ENCODE peak calls at places on chromosomes 13 and 19, in eight cellular contexts. C, I, E, G, K, Q, T and Y are unnamed samples.

GRCh38 chr13:40164137-40164536 is 502.3 kb downstream of the FOXO1 start:
- DNase-seq in C (no peak), I (no peak), E (peak), G (no peak), K (no peak), Q (no peak), T (no peak), Y (no peak)

GRCh38 chr13:49287995-49288394 is 40.3 kb downstream of the CDADC1 start:
- DNase-seq in C (no peak), I (no peak), E (no peak), G (no peak), K (no peak), Q (no peak), T (no peak), Y (no peak)

GRCh38 chr13:113801289-113801961 is 42.4 kb downstream of the TMEM255B start:
- DNase-seq in C (no peak), I (no peak), E (no peak), G (no peak), K (no peak), Q (no peak), T (peak), Y (no peak)

GRCh38 chr13:90281709-90282108 is 1065.8 kb upstream of the MIR17HG start:
- DNase-seq in C (no peak), I (no peak), E (no peak), G (no peak), K (no peak), Q (no peak), T (no peak), Y (no peak)

GRCh38 chr13:41670873-41671443 is 213.6 kb downstream of the RGCC start:
- DNase-seq in C (peak), I (no peak), E (no peak), G (no peak), K (no peak), Q (no peak), T (no peak), Y (no peak)

GRCh38 chr13:51235186-51235585 is 13.0 kb downstream of the FAM124A start:
- DNase-seq in C (no peak), I (no peak), E (no peak), G (no peak), K (no peak), Q (no peak), T (no peak), Y (no peak)

GRCh38 chr19:35212241-35212640 is 16.3 kb downstream of the FAM187B start:
- DNase-seq in C (no peak), I (no peak), E (no peak), G (no peak), K (no peak), Q (no peak), T (no peak), Y (no peak)

GRCh38 chr13:50909605-50910482 is at the start of gene RNASEH2B:
- DNase-seq in C (peak), I (peak), E (peak), G (peak), K (peak), Q (peak), T (peak), Y (peak)

GRCh38 chr19:33998739-33999345 is 173.5 kb upstream of the LSM14A start:
- DNase-seq in C (no peak), I (no peak), E (peak), G (no peak), K (no peak), Q (no peak), T (no peak), Y (no peak)

GRCh38 chr13:111965466-111966214 is 101.3 kb upstream of the SOX1 start:
- DNase-seq in C (no peak), I (no peak), E (no peak), G (no peak), K (no peak), Q (no peak), T (no peak), Y (no peak)

GRCh38 chr19:11041966-11042627 is 47.2 kb upstream of the LDLR start:
- DNase-seq in C (no peak), I (no peak), E (no peak), G (no peak), K (no peak), Q (no peak), T (no peak), Y (no peak)

GRCh38 chr19:58181902-58182576 is 822 bp upstream of the ZNF274 start:
- DNase-seq in C (peak), I (no peak), E (peak), G (peak), K (peak), Q (peak), T (no peak), Y (peak)

GRCh38 chr19:1130801-1131717 is 27.3 kb downstream of the GPX4 start:
- DNase-seq in C (no peak), I (no peak), E (no peak), G (peak), K (no peak), Q (no peak), T (no peak), Y (peak)

GRCh38 chr13:38045278-38046048 is 175.9 kb upstream of the TRPC4 start:
- DNase-seq in C (peak), I (no peak), E (peak), G (no peak), K (no peak), Q (peak), T (no peak), Y (peak)

GRCh38 chr19:45424191-45425058 is 708 bp upstream of the ERCC1 start:
- DNase-seq in C (peak), I (peak), E (peak), G (peak), K (peak), Q (peak), T (peak), Y (peak)

GRCh38 chr19:45340232-45340898 is at the start of gene KLC3:
- DNase-seq in C (peak), I (no peak), E (no peak), G (peak), K (no peak), Q (no peak), T (peak), Y (no peak)

GRCh38 chr19:2429917-2430570 is 2.7 kb upstream of the TIMM13 start:
- DNase-seq in C (no peak), I (no peak), E (no peak), G (no peak), K (no peak), Q (no peak), T (no peak), Y (no peak)

GRCh38 chr19:3671680-3672574 is 28.3 kb downstream of the PIP5K1C start:
- DNase-seq in C (peak), I (no peak), E (peak), G (no peak), K (no peak), Q (no peak), T (no peak), Y (no peak)

GRCh38 chr19:30073152-30074000 is 131.3 kb downstream of the URI1 start:
- DNase-seq in C (no peak), I (no peak), E (no peak), G (peak), K (no peak), Q (no peak), T (peak), Y (no peak)

GRCh38 chr13:114288157-114288591 is 6.8 kb downstream of the UPF3A start:
- DNase-seq in C (no peak), I (no peak), E (no peak), G (no peak), K (no peak), Q (no peak), T (no peak), Y (no peak)

GRCh38 chr13:70894258-70894657 is 786.0 kb upstream of the KLHL1 start:
- DNase-seq in C (no peak), I (no peak), E (peak), G (no peak), K (no peak), Q (no peak), T (no peak), Y (no peak)

GRCh38 chr13:62629618-62630017 is 1214.0 kb upstream of the PCDH20 start:
- DNase-seq in C (no peak), I (no peak), E (no peak), G (no peak), K (no peak), Q (no peak), T (no peak), Y (no peak)

GRCh38 chr13:62627226-62627625 is 1211.6 kb upstream of the PCDH20 start:
- DNase-seq in C (no peak), I (no peak), E (no peak), G (no peak), K (no peak), Q (no peak), T (no peak), Y (no peak)

GRCh38 chr13:62631124-62631523 is 1215.5 kb upstream of the PCDH20 start:
- DNase-seq in C (no peak), I (no peak), E (no peak), G (no peak), K (no peak), Q (no peak), T (no peak), Y (no peak)

GRCh38 chr13:62625214-62625613 is 1209.6 kb upstream of the PCDH20 start:
- DNase-seq in C (no peak), I (no peak), E (no peak), G (no peak), K (no peak), Q (no peak), T (no peak), Y (no peak)

DNA sequence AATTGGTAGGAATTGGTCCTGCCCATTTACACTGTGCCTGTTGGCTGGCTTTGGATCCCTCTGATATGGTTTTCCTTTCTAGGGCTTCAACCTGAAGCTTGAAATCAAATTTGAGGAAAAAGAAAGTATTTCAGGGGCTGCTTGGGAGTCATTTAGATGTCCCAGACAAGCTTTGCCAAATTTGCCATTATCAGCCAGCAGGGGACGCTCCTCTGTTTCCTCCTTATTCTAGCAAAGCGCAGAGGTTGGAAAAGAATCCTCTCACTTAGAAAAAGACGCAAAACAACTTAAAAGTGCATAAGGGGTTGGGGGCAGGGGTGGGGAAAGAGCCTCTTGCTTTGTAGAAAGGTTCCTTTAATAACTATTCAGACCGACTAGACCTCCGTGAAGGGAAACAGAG is 1211.1 kb upstream of the PCDH20 start:
- DNase-seq in C (no peak), I (no peak), E (peak), G (no peak), K (no peak), Q (no peak), T (no peak), Y (peak)
- TF ChIP-seq CTCF in C (no peak), I (no peak), E (peak), G (no peak), K (no peak), Q (peak), T (no peak), Y (peak)

DNA sequence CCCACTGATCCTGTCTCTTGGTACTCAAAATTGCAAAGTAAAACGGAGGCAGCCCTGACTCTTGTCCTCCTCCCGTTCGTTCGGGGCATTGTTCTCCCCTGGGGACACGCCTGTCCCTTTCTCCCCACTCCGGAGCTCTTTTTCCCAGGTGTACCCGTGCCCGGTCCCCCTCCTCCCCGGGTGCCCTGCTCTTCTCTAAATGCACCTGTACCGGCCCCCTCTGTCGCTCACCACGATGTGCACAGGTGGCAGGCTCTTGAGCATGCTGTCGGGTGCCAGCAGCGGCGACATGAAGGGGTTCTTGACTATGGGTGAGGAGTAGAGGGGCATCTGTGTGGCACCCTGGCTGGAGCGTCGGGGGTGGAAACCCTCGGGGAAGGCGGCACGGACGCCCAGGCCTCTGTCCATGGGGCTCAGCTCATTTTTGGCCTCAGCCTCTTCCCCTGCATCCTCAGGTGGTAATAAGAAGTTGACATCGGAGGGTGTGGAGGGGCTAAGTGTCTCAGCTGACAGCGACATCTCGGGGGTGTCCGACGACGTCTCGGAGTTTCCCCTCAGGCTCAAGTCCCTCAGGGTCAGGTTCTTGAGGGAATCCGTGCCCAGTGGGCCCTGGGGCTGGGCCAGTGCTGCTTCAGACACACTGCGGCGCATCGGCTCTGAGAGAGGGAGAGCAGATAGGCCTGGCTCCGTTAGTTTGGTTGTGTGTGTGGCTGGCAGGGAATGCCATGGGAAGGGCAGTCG is 12.4 kb upstream of the CNFN start:
- DNase-seq in C (no peak), I (no peak), E (no peak), G (no peak), K (no peak), Q (no peak), T (no peak), Y (no peak)
- H3K4me3 ChIP-seq in C (no peak), I (peak), E (no peak), G (no peak), K (peak), Q (no peak), T (no peak), Y (no peak)

GRCh38 chr13:110372676-110373075 is 65.6 kb downstream of the COL4A2 start:
- DNase-seq in C (no peak), I (no peak), E (no peak), G (no peak), K (no peak), Q (no peak), T (no peak), Y (no peak)
- TF ChIP-seq CTCF in C (no peak), I (no peak), E (no peak), G (no peak), K (no peak), Q (no peak), T (no peak), Y (no peak)

GRCh38 chr19:39157275-39157996 is 31.9 kb downstream of the PAK4 start:
- DNase-seq in C (no peak), I (no peak), E (peak), G (no peak), K (no peak), Q (peak), T (no peak), Y (no peak)
- H3K4me3 ChIP-seq in C (no peak), I (peak), E (no peak), G (no peak), K (no peak), Q (peak), T (no peak), Y (no peak)

DNA sequence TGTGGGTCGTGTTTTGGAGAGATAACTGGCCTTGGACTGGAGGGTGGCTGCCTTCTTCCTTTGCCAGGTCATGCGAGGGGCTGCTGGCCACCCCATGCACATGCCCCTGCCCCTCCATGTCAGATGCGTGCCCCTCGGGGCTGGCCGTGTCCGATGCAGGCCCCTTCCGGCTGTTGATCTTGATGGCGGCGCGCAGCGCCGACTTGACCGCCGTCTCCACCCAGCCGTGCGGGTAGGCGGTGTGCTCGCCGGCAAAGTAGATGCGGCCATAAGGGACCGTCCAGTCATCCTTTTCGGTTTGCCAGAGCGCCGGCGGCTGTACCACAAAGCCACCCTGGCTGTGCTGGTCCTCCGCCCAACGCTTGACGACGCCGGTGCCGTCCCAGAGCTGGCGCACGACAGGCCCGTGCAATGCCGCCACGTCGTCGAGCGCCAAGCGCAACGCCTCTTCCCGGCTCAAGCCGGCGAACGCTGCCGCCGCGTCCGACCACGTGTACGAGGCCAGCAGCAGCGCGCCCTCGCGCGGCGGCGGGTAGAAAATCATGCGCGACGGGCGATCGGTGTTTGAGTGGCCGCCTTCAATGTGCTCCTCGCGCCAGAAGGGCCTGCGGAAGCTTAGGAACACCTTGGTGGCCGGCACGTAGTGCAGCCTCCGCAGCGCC is 6.9 kb downstream of the IL4I1 start:
- DNase-seq in C (peak), I (no peak), E (peak), G (peak), K (peak), Q (peak), T (peak), Y (peak)
- TF ChIP-seq CTCF in C (peak), I (peak), E (peak), G (peak), K (peak), Q (peak), T (peak), Y (peak)

DNA sequence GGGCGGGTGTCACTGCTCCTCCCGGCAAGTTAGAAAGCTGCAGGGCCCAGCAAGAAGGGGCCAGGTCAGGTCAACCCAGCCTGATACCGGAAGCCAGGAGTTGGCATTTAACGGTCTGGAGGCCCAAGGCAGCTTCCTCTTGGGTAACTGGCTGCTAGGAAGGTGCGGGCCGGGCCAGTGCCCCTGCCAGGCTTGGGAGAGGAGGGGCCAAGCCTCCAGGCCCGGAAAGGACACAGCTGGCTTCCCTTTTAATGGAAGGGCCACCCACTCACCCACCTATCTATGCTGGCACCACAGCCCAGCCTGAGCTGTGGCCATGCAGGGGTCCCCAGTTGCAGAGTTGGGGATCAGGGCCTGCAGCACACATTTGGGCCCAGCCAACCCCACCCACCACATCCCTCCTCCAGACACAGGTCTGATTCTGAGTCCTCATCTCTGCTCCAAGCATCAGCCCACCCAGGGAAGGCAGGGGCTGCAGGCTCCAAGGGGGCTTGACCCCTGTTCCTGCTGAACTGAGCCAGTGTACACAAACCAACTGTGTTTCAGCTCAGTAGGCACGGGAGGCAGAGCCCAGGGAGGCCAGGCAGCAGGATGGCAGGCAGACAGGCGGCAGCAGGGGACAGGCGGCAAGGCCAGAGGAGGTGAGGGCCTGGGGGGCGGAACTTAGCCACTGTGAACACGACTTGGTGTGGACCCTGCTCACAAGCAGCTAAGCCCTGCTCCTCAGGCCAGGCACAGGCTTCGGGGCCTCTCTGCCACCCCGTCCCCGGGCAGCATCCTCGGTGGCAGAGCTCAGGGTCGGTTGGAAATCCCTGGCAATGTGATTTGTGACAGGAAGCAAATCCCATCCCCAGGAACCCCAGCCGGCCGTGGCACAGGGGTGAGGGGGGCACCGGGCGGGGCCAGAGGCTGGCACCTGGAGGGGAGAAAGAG is 40.8 kb downstream of the ZSWIM4 start:
- DNase-seq in C (no peak), I (no peak), E (no peak), G (no peak), K (no peak), Q (no peak), T (peak), Y (no peak)
- H3K4me3 ChIP-seq in C (no peak), I (peak), E (no peak), G (no peak), K (peak), Q (peak), T (no peak), Y (no peak)